ENCODE peak calls at places on chromosomes 6 and 20, in eight cellular contexts. One of them, this sample, is unnamed.

GRCh38 chr6:91079939-91080338 is 493.1 kb upstream of the MAP3K7 start:
- DNase-seq in stimulated activated naive CD8-positive, alpha-beta T cell treated with anti-CD3 and anti-CD28 coated beads, Interleukin-15, Interleukin-2, amounts not matched to agents 100 U/mL and 50 U/mL, for 24 hours: no peak
- DNase-seq in HTR-8/SVneo: no peak
- DNase-seq in T-cell: no peak
- DNase-seq in naive thymus-derived CD8-positive, alpha-beta T cell: no peak
- DNase-seq in mesothelial cell of epicardium: no peak
- DNase-seq in stromal cell of bone marrow: no peak
- DNase-seq in T-helper 17 cell: no peak
- DNase-seq in this sample: no peak

GRCh38 chr6:21396313-21396712 is 197.2 kb upstream of the SOX4 start:
- DNase-seq in mesothelial cell of epicardium: no peak
- DNase-seq in naive thymus-derived CD8-positive, alpha-beta T cell: no peak
- DNase-seq in T-cell: no peak
- DNase-seq in stimulated activated naive CD8-positive, alpha-beta T cell treated with anti-CD3 and anti-CD28 coated beads, Interleukin-15, Interleukin-2, amounts not matched to agents 100 U/mL and 50 U/mL, for 24 hours: no peak
- DNase-seq in HTR-8/SVneo: no peak
- DNase-seq in stromal cell of bone marrow: peak
- DNase-seq in T-helper 17 cell: no peak
- DNase-seq in this sample: peak

GRCh38 chr6:169566961-169567360 is 134.9 kb downstream of the WDR27 start:
- DNase-seq in stimulated activated naive CD8-positive, alpha-beta T cell treated with anti-CD3 and anti-CD28 coated beads, Interleukin-15, Interleukin-2, amounts not matched to agents 100 U/mL and 50 U/mL, for 24 hours: no peak
- DNase-seq in HTR-8/SVneo: no peak
- DNase-seq in mesothelial cell of epicardium: no peak
- DNase-seq in naive thymus-derived CD8-positive, alpha-beta T cell: no peak
- DNase-seq in stromal cell of bone marrow: no peak
- DNase-seq in T-cell: no peak
- DNase-seq in T-helper 17 cell: no peak
- DNase-seq in this sample: no peak

GRCh38 chr6:35808688-35809087 is 3.5 kb downstream of the LHFPL5 start:
- DNase-seq in naive thymus-derived CD8-positive, alpha-beta T cell: no peak
- DNase-seq in stromal cell of bone marrow: no peak
- DNase-seq in mesothelial cell of epicardium: no peak
- DNase-seq in T-cell: no peak
- DNase-seq in T-helper 17 cell: no peak
- DNase-seq in stimulated activated naive CD8-positive, alpha-beta T cell treated with anti-CD3 and anti-CD28 coated beads, Interleukin-15, Interleukin-2, amounts not matched to agents 100 U/mL and 50 U/mL, for 24 hours: no peak
- DNase-seq in HTR-8/SVneo: no peak
- DNase-seq in this sample: no peak

GRCh38 chr6:16205377-16206144 is 32.8 kb upstream of the GMPR start:
- DNase-seq in T-cell: no peak
- DNase-seq in mesothelial cell of epicardium: no peak
- DNase-seq in HTR-8/SVneo: no peak
- DNase-seq in T-helper 17 cell: no peak
- DNase-seq in stromal cell of bone marrow: peak
- DNase-seq in naive thymus-derived CD8-positive, alpha-beta T cell: no peak
- DNase-seq in stimulated activated naive CD8-positive, alpha-beta T cell treated with anti-CD3 and anti-CD28 coated beads, Interleukin-15, Interleukin-2, amounts not matched to agents 100 U/mL and 50 U/mL, for 24 hours: no peak
- DNase-seq in this sample: peak

GRCh38 chr6:45423901-45424627 is 46.3 kb upstream of the SUPT3H start:
- DNase-seq in stromal cell of bone marrow: no peak
- DNase-seq in mesothelial cell of epicardium: no peak
- DNase-seq in HTR-8/SVneo: no peak
- DNase-seq in T-cell: peak
- DNase-seq in naive thymus-derived CD8-positive, alpha-beta T cell: no peak
- DNase-seq in T-helper 17 cell: peak
- DNase-seq in stimulated activated naive CD8-positive, alpha-beta T cell treated with anti-CD3 and anti-CD28 coated beads, Interleukin-15, Interleukin-2, amounts not matched to agents 100 U/mL and 50 U/mL, for 24 hours: peak
- DNase-seq in this sample: no peak

GRCh38 chr6:6912841-6913240 is 194.9 kb upstream of the RREB1 start:
- DNase-seq in naive thymus-derived CD8-positive, alpha-beta T cell: no peak
- DNase-seq in stromal cell of bone marrow: no peak
- DNase-seq in stimulated activated naive CD8-positive, alpha-beta T cell treated with anti-CD3 and anti-CD28 coated beads, Interleukin-15, Interleukin-2, amounts not matched to agents 100 U/mL and 50 U/mL, for 24 hours: no peak
- DNase-seq in T-cell: no peak
- DNase-seq in HTR-8/SVneo: no peak
- DNase-seq in T-helper 17 cell: no peak
- DNase-seq in mesothelial cell of epicardium: no peak
- DNase-seq in this sample: no peak

GRCh38 chr20:62860924-62861691 is 514 bp downstream of the TCFL5 start:
- DNase-seq in mesothelial cell of epicardium: peak
- DNase-seq in stimulated activated naive CD8-positive, alpha-beta T cell treated with anti-CD3 and anti-CD28 coated beads, Interleukin-15, Interleukin-2, amounts not matched to agents 100 U/mL and 50 U/mL, for 24 hours: peak
- DNase-seq in stromal cell of bone marrow: no peak
- DNase-seq in naive thymus-derived CD8-positive, alpha-beta T cell: peak
- DNase-seq in T-cell: peak
- DNase-seq in T-helper 17 cell: peak
- DNase-seq in HTR-8/SVneo: no peak
- DNase-seq in this sample: no peak

GRCh38 chr6:158047563-158048323 is 66.1 kb downstream of the SYNJ2 start:
- DNase-seq in HTR-8/SVneo: no peak
- DNase-seq in T-cell: no peak
- DNase-seq in naive thymus-derived CD8-positive, alpha-beta T cell: no peak
- DNase-seq in stromal cell of bone marrow: no peak
- DNase-seq in mesothelial cell of epicardium: no peak
- DNase-seq in stimulated activated naive CD8-positive, alpha-beta T cell treated with anti-CD3 and anti-CD28 coated beads, Interleukin-15, Interleukin-2, amounts not matched to agents 100 U/mL and 50 U/mL, for 24 hours: no peak
- DNase-seq in T-helper 17 cell: no peak
- DNase-seq in this sample: no peak

GRCh38 chr20:52143277-52143676 is 48.3 kb downstream of the ZFP64 start:
- DNase-seq in naive thymus-derived CD8-positive, alpha-beta T cell: no peak
- DNase-seq in stimulated activated naive CD8-positive, alpha-beta T cell treated with anti-CD3 and anti-CD28 coated beads, Interleukin-15, Interleukin-2, amounts not matched to agents 100 U/mL and 50 U/mL, for 24 hours: no peak
- DNase-seq in HTR-8/SVneo: no peak
- DNase-seq in mesothelial cell of epicardium: no peak
- DNase-seq in stromal cell of bone marrow: no peak
- DNase-seq in T-cell: no peak
- DNase-seq in T-helper 17 cell: no peak
- DNase-seq in this sample: no peak

GRCh38 chr6:143555071-143555492 is 43.6 kb upstream of the FUCA2 start:
- DNase-seq in T-cell: no peak
- DNase-seq in T-helper 17 cell: no peak
- DNase-seq in stromal cell of bone marrow: no peak
- DNase-seq in stimulated activated naive CD8-positive, alpha-beta T cell treated with anti-CD3 and anti-CD28 coated beads, Interleukin-15, Interleukin-2, amounts not matched to agents 100 U/mL and 50 U/mL, for 24 hours: no peak
- DNase-seq in mesothelial cell of epicardium: no peak
- DNase-seq in HTR-8/SVneo: no peak
- DNase-seq in naive thymus-derived CD8-positive, alpha-beta T cell: no peak
- DNase-seq in this sample: no peak

GRCh38 chr6:107673076-107673494 is 151.0 kb downstream of the SCML4 start:
- DNase-seq in mesothelial cell of epicardium: no peak
- DNase-seq in HTR-8/SVneo: no peak
- DNase-seq in stromal cell of bone marrow: no peak
- DNase-seq in T-helper 17 cell: no peak
- DNase-seq in naive thymus-derived CD8-positive, alpha-beta T cell: no peak
- DNase-seq in stimulated activated naive CD8-positive, alpha-beta T cell treated with anti-CD3 and anti-CD28 coated beads, Interleukin-15, Interleukin-2, amounts not matched to agents 100 U/mL and 50 U/mL, for 24 hours: no peak
- DNase-seq in T-cell: no peak
- DNase-seq in this sample: no peak

GRCh38 chr20:45359069-45359405 is 3.9 kb upstream of the SYS1 start:
- DNase-seq in stimulated activated naive CD8-positive, alpha-beta T cell treated with anti-CD3 and anti-CD28 coated beads, Interleukin-15, Interleukin-2, amounts not matched to agents 100 U/mL and 50 U/mL, for 24 hours: no peak
- DNase-seq in naive thymus-derived CD8-positive, alpha-beta T cell: no peak
- DNase-seq in mesothelial cell of epicardium: no peak
- DNase-seq in T-cell: no peak
- DNase-seq in HTR-8/SVneo: no peak
- DNase-seq in stromal cell of bone marrow: no peak
- DNase-seq in T-helper 17 cell: no peak
- DNase-seq in this sample: no peak

GRCh38 chr6:163585932-163586437 is 171.5 kb downstream of the QKI start:
- DNase-seq in mesothelial cell of epicardium: no peak
- DNase-seq in T-helper 17 cell: no peak
- DNase-seq in T-cell: no peak
- DNase-seq in stromal cell of bone marrow: peak
- DNase-seq in stimulated activated naive CD8-positive, alpha-beta T cell treated with anti-CD3 and anti-CD28 coated beads, Interleukin-15, Interleukin-2, amounts not matched to agents 100 U/mL and 50 U/mL, for 24 hours: no peak
- DNase-seq in naive thymus-derived CD8-positive, alpha-beta T cell: no peak
- DNase-seq in HTR-8/SVneo: peak
- DNase-seq in this sample: peak

GRCh38 chr6:30194797-30195690 is 18.2 kb downstream of the TRIM26 start:
- DNase-seq in stimulated activated naive CD8-positive, alpha-beta T cell treated with anti-CD3 and anti-CD28 coated beads, Interleukin-15, Interleukin-2, amounts not matched to agents 100 U/mL and 50 U/mL, for 24 hours: no peak
- DNase-seq in T-cell: no peak
- DNase-seq in T-helper 17 cell: no peak
- DNase-seq in naive thymus-derived CD8-positive, alpha-beta T cell: no peak
- DNase-seq in mesothelial cell of epicardium: no peak
- DNase-seq in stromal cell of bone marrow: no peak
- DNase-seq in HTR-8/SVneo: no peak
- DNase-seq in this sample: no peak

GRCh38 chr6:34518669-34519365 is 37.3 kb downstream of the SPDEF start:
- DNase-seq in stimulated activated naive CD8-positive, alpha-beta T cell treated with anti-CD3 and anti-CD28 coated beads, Interleukin-15, Interleukin-2, amounts not matched to agents 100 U/mL and 50 U/mL, for 24 hours: no peak
- DNase-seq in HTR-8/SVneo: no peak
- DNase-seq in stromal cell of bone marrow: no peak
- DNase-seq in mesothelial cell of epicardium: no peak
- DNase-seq in naive thymus-derived CD8-positive, alpha-beta T cell: no peak
- DNase-seq in T-cell: no peak
- DNase-seq in T-helper 17 cell: no peak
- DNase-seq in this sample: no peak

GRCh38 chr20:34370062-34370461 is 7.0 kb downstream of the ITCH start:
- DNase-seq in stromal cell of bone marrow: no peak
- DNase-seq in mesothelial cell of epicardium: no peak
- DNase-seq in stimulated activated naive CD8-positive, alpha-beta T cell treated with anti-CD3 and anti-CD28 coated beads, Interleukin-15, Interleukin-2, amounts not matched to agents 100 U/mL and 50 U/mL, for 24 hours: no peak
- DNase-seq in HTR-8/SVneo: no peak
- DNase-seq in T-cell: no peak
- DNase-seq in T-helper 17 cell: no peak
- DNase-seq in naive thymus-derived CD8-positive, alpha-beta T cell: no peak
- DNase-seq in this sample: no peak

GRCh38 chr6:42569102-42570028 is 5.5 kb downstream of the UBR2 start:
- DNase-seq in mesothelial cell of epicardium: no peak
- DNase-seq in T-helper 17 cell: no peak
- DNase-seq in HTR-8/SVneo: no peak
- DNase-seq in stimulated activated naive CD8-positive, alpha-beta T cell treated with anti-CD3 and anti-CD28 coated beads, Interleukin-15, Interleukin-2, amounts not matched to agents 100 U/mL and 50 U/mL, for 24 hours: no peak
- DNase-seq in naive thymus-derived CD8-positive, alpha-beta T cell: no peak
- DNase-seq in stromal cell of bone marrow: peak
- DNase-seq in T-cell: no peak
- DNase-seq in this sample: no peak

GRCh38 chr6:135346747-135347146 is 150.8 kb downstream of the AHI1 start:
- DNase-seq in stromal cell of bone marrow: no peak
- DNase-seq in T-cell: no peak
- DNase-seq in naive thymus-derived CD8-positive, alpha-beta T cell: no peak
- DNase-seq in T-helper 17 cell: no peak
- DNase-seq in stimulated activated naive CD8-positive, alpha-beta T cell treated with anti-CD3 and anti-CD28 coated beads, Interleukin-15, Interleukin-2, amounts not matched to agents 100 U/mL and 50 U/mL, for 24 hours: no peak
- DNase-seq in HTR-8/SVneo: peak
- DNase-seq in mesothelial cell of epicardium: no peak
- DNase-seq in this sample: no peak

GRCh38 chr20:57557926-57558613 is 2.8 kb upstream of the PCK1 start:
- DNase-seq in mesothelial cell of epicardium: no peak
- DNase-seq in naive thymus-derived CD8-positive, alpha-beta T cell: no peak
- DNase-seq in T-helper 17 cell: no peak
- DNase-seq in stromal cell of bone marrow: no peak
- DNase-seq in stimulated activated naive CD8-positive, alpha-beta T cell treated with anti-CD3 and anti-CD28 coated beads, Interleukin-15, Interleukin-2, amounts not matched to agents 100 U/mL and 50 U/mL, for 24 hours: no peak
- DNase-seq in HTR-8/SVneo: no peak
- DNase-seq in T-cell: no peak
- DNase-seq in this sample: no peak

GRCh38 chr6:5138995-5139827 is 54.1 kb downstream of the PPP1R3G start:
- DNase-seq in naive thymus-derived CD8-positive, alpha-beta T cell: no peak
- DNase-seq in stromal cell of bone marrow: no peak
- DNase-seq in HTR-8/SVneo: no peak
- DNase-seq in mesothelial cell of epicardium: no peak
- DNase-seq in T-helper 17 cell: no peak
- DNase-seq in stimulated activated naive CD8-positive, alpha-beta T cell treated with anti-CD3 and anti-CD28 coated beads, Interleukin-15, Interleukin-2, amounts not matched to agents 100 U/mL and 50 U/mL, for 24 hours: no peak
- DNase-seq in T-cell: no peak
- DNase-seq in this sample: no peak

GRCh38 chr6:133396630-133397335 is 155.6 kb downstream of the EYA4 start:
- DNase-seq in HTR-8/SVneo: no peak
- DNase-seq in mesothelial cell of epicardium: no peak
- DNase-seq in T-helper 17 cell: no peak
- DNase-seq in T-cell: no peak
- DNase-seq in stromal cell of bone marrow: peak
- DNase-seq in stimulated activated naive CD8-positive, alpha-beta T cell treated with anti-CD3 and anti-CD28 coated beads, Interleukin-15, Interleukin-2, amounts not matched to agents 100 U/mL and 50 U/mL, for 24 hours: no peak
- DNase-seq in naive thymus-derived CD8-positive, alpha-beta T cell: no peak
- DNase-seq in this sample: no peak

GRCh38 chr20:34971038-34971872 is 15.6 kb downstream of the MYH7B start:
- DNase-seq in HTR-8/SVneo: no peak
- DNase-seq in stromal cell of bone marrow: no peak
- DNase-seq in naive thymus-derived CD8-positive, alpha-beta T cell: no peak
- DNase-seq in stimulated activated naive CD8-positive, alpha-beta T cell treated with anti-CD3 and anti-CD28 coated beads, Interleukin-15, Interleukin-2, amounts not matched to agents 100 U/mL and 50 U/mL, for 24 hours: no peak
- DNase-seq in mesothelial cell of epicardium: no peak
- DNase-seq in T-cell: no peak
- DNase-seq in T-helper 17 cell: no peak
- DNase-seq in this sample: no peak